ENCODE peak calls at places on chromosomes 16 and 17, in six cellular contexts. Y is Karpas-422; S is esophagus muscularis mucosa; J is pancreas; E is psoas muscle; H is effector memory CD4-positive, alpha-beta T cell. I is an unnamed sample. For H3K4me1, the result is how much of the 10 kb centered on the place peaks cover.

GRCh38 chr17:19304209-19304608 is 58.3 kb downstream of the B9D1 start:
- DNase-seq in Y (peak), E (peak), J (peak), H (no peak), S (no peak), I (peak)

GRCh38 chr17:40191237-40192208 is 14.3 kb downstream of the RAPGEFL1 start:
- DNase-seq in Y (peak), H (peak), S (peak), J (peak), E (peak), I (peak)

GRCh38 chr17:75814900-75815373 is 29.3 kb downstream of the UNC13D start:
- DNase-seq in E (no peak), S (no peak), J (peak), Y (no peak), H (no peak), I (no peak)

GRCh38 chr16:77117687-77118086 is 73.3 kb upstream of the MON1B start:
- DNase-seq in E (no peak), S (no peak), H (no peak), Y (no peak), J (no peak), I (no peak)

GRCh38 chr17:325270-325976 is 27.2 kb downstream of the RPH3AL start:
- DNase-seq in Y (peak), S (no peak), H (no peak), J (no peak), E (no peak), I (no peak)

GRCh38 chr16:29815032-29815721 is 775 bp upstream of the PAGR1 start:
- DNase-seq in E (peak), S (no peak), H (no peak), Y (peak), J (peak), I (no peak)

GRCh38 chr17:43905985-43906852 is 1.1 kb downstream of the MPP2 start:
- DNase-seq in S (peak), J (peak), E (peak), H (no peak), Y (no peak), I (peak)

GRCh38 chr16:86033971-86034370 is 135.0 kb downstream of the IRF8 start:
- DNase-seq in E (no peak), Y (no peak), J (no peak), H (no peak), S (no peak), I (no peak)

GRCh38 chr16:73126453-73126853 is 78.5 kb upstream of the ZFHX3 start:
- DNase-seq in E (peak), J (peak), S (no peak), Y (no peak), H (no peak), I (peak)

GRCh38 chr17:77435272-77436057 is 294.7 kb downstream of the SEC14L1 start:
- DNase-seq in E (peak), H (no peak), Y (no peak), S (no peak), J (no peak), I (no peak)

GRCh38 chr16:65099607-65100006 is 22.3 kb downstream of the CDH11 start:
- DNase-seq in H (no peak), E (no peak), S (peak), Y (no peak), J (no peak), I (no peak)

GRCh38 chr16:88619859-88620655 is 18.3 kb upstream of the IL17C start:
- DNase-seq in E (no peak), S (no peak), H (peak), Y (no peak), J (no peak), I (no peak)

GRCh38 chr17:18070861-18071340 is 16.8 kb upstream of the DRG2 start:
- DNase-seq in H (no peak), J (no peak), E (no peak), S (no peak), Y (no peak), I (no peak)

GRCh38 chr17:76546556-76547182 is 6.8 kb downstream of the PRCD start:
- DNase-seq in E (no peak), Y (no peak), J (no peak), S (no peak), H (no peak), I (no peak)

GRCh38 chr17:82120148-82120547 is 22.1 kb upstream of the FASN start:
- DNase-seq in H (no peak), E (no peak), Y (no peak), J (no peak), S (no peak), I (no peak)

GRCh38 chr16:1261131-1261917 is 5.5 kb downstream of the TPSD1 start:
- DNase-seq in S (no peak), Y (peak), E (no peak), H (no peak), J (no peak), I (no peak)

GRCh38 chr16:66976746-66977145 is 11.6 kb upstream of the CES4A start:
- DNase-seq in J (no peak), H (no peak), Y (no peak), E (no peak), S (no peak), I (no peak)

GRCh38 chr16:49183911-49184310 is 97.7 kb downstream of the CBLN1 start:
- DNase-seq in H (no peak), E (no peak), S (no peak), J (no peak), Y (peak), I (no peak)

GRCh38 chr17:83190601-83191387 is 111.4 kb downstream of the METRNL start:
- DNase-seq in Y (no peak), J (peak), H (no peak), E (peak), S (no peak), I (peak)

GRCh38 chr17:33982872-33983271 is 272.2 kb upstream of the CCL2 start:
- DNase-seq in E (no peak), Y (no peak), J (no peak), S (no peak), H (no peak), I (no peak)

GRCh38 chr17:40510328-40510648 is 8.9 kb upstream of the TNS4 start:
- DNase-seq in H (no peak), Y (no peak), E (peak), S (no peak), J (no peak), I (no peak)

GRCh38 chr17:34156741-34157589 is 98.1 kb upstream of the CCL2 start:
- DNase-seq in H (no peak), E (no peak), Y (no peak), J (no peak), S (no peak), I (no peak)

GRCh38 chr17:76497979-76498885 is 3.0 kb downstream of the RHBDF2 start:
- DNase-seq in Y (no peak), H (no peak), E (peak), S (no peak), J (peak), I (peak)

GRCh38 chr16:1996175-1996574 is 6.4 kb downstream of the SYNGR3 start:
- DNase-seq in H (no peak), S (no peak), Y (no peak), J (peak), E (no peak), I (no peak)

GRCh38 chr17:12316021-12316420 is 295.3 kb downstream of the MAP2K4 start:
- DNase-seq in S (no peak), H (no peak), E (no peak), Y (no peak), J (no peak), I (no peak)

GRCh38 chr16:56204836-56205235 is 13.5 kb downstream of the GNAO1 start:
- DNase-seq in Y (no peak), H (no peak), S (no peak), E (no peak), J (no peak), I (no peak)

GRCh38 chr16:63744077-63744874 is 1377.6 kb downstream of the CDH11 start:
- DNase-seq in H (no peak), Y (no peak), E (no peak), S (no peak), J (no peak), I (no peak)

GRCh38 chr17:78130439-78131101 is at the start of gene TMC8:
- DNase-seq in Y (peak), E (no peak), J (no peak), H (peak), S (no peak), I (peak)

GRCh38 chr16:51907680-51908079 is 639.3 kb downstream of the TOX3 start:
- DNase-seq in H (no peak), E (no peak), J (no peak), S (no peak), Y (no peak), I (no peak)

GRCh38 chr16:82987767-82988166 is 361.0 kb downstream of the CDH13 start:
- DNase-seq in H (no peak), S (no peak), J (no peak), Y (no peak), E (no peak), I (no peak)

GRCh38 chr16:89084411-89084810 is 9.2 kb upstream of the ACSF3 start:
- DNase-seq in E (no peak), Y (no peak), J (no peak), H (no peak), S (no peak), I (no peak)

GRCh38 chr17:77332034-77332971 is 191.5 kb downstream of the SEC14L1 start:
- DNase-seq in J (no peak), S (no peak), H (peak), E (no peak), Y (no peak), I (peak)

GRCh38 chr17:74424658-74425057 is 7.2 kb upstream of the GPRC5C start:
- DNase-seq in E (peak), Y (no peak), J (no peak), H (no peak), S (no peak), I (no peak)

GRCh38 chr16:19071811-19072777 is 4.7 kb downstream of the COQ7 start:
- DNase-seq in S (no peak), H (peak), J (no peak), Y (peak), E (peak), I (peak)

GRCh38 chr16:9816644-9817043 is 365.6 kb downstream of the GRIN2A start:
- DNase-seq in S (peak), H (no peak), E (no peak), J (no peak), Y (no peak), I (no peak)

DNA sequence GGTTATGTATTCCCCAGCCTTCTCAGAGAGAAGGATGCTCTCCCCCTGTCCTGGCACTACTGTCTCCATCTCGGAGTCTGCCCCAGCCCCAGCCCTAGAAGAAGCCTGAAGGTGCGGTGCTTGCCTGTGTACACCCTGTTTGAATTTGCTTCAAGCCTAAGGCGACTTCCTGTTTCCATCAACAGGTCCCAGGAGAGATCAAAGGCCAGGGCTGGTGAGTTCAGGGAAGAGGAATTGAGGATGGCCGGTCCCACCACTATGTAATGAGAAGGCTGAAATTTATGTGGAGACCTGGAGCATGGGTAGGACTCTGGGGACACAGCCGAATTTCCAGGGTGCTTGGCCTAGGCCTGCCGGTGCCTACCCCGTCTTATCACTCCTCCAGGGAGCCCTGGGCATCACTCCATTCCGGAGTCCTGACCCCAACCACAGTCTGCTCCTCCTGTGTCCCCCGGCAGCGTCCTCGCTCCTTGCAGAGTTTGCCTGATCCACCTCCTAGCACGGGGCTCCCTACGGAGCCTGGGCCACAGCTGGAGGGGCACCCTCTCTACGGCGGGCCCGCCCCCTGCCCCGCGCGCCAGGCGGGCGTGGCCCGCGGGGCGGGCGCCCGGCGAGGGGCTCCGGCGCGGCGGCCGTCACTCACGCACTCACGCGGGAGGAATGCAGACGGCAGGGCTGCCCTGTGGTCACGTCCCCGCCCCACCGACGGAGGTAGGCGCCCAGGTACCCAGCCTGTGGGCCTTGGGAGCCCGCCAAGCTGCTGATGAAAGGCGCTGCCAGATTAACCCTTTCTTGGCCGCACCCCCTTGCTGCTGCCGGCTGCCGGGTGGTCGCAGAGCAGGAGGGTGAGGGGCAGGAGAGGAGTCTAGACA is 53.8 kb upstream of the TAC4 start:
- DNase-seq in H (no peak), S (no peak), Y (peak), J (no peak), E (no peak), I (peak)
- H3K4me1 ChIP-seq in H (under half), S (under half), Y (under half), J (under half), E (under half), I (under half)

DNA sequence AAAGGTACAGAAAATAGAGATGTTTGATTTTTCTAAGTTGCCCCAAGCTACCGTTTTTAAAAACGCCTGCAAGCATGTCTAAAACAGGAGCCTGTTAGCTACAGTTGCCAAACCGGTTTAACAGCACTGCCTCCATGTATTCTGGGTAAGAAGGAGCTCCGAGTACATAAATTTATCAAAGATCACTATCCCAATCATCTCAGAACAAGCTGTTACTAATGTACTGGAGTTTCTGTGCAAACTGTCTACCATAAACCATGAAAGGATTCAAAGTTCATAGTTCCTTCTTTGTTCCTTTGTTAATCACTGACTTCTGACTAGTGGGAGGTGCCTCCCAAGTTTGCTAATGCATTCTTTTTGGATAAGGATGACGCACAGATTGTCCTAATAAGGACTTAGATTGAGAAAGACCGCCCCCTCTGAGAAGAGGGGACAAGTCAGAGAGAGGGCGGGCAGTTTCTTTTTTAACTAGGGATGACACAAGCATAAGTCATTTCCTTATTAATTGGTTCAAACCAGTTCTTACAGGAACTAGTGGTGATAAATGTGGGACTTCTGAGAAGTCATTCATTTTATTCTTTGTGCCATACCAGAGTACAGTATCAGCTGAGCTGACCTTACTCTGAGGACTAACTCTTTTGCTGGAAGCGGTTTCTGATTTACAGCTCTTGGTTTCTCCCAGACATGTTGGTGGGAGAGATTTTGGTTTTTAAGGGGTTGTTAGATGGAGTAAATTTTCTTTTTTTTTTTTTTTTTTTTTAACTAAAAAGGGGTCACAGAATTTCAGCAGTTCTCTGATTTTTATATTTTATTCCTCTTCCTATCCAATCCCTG is 55.2 kb downstream of the TUBD1 start:
- DNase-seq in E (no peak), J (peak), Y (peak), H (peak), S (no peak), I (peak)
- H3K4me1 ChIP-seq in E (under half), J (under half), Y (half or more), H (under half), S (under half), I (under half)

DNA sequence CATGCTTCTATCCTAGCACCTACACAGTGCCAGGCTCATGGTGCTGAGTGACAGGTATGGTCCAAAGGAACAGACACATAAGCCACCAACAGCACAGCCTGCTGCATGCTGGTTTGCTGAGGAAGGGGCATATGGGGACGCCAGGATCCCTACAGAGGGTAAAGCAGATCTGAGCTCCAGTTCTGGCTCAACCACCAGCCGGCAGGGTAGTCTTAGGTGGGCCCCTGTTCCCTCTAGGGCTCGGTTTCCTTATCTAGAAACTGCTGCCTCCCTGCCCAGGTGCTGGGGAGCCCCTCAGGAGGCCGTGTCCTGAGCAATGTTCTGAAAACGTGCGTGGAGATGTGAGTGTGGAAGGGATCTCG is 24.2 kb upstream of the MRPS23 start:
- DNase-seq in E (no peak), Y (no peak), H (no peak), J (no peak), S (no peak), I (no peak)
- H3K4me1 ChIP-seq in E (half or more), Y (under half), H (under half), J (under half), S (half or more), I (under half)

DNA sequence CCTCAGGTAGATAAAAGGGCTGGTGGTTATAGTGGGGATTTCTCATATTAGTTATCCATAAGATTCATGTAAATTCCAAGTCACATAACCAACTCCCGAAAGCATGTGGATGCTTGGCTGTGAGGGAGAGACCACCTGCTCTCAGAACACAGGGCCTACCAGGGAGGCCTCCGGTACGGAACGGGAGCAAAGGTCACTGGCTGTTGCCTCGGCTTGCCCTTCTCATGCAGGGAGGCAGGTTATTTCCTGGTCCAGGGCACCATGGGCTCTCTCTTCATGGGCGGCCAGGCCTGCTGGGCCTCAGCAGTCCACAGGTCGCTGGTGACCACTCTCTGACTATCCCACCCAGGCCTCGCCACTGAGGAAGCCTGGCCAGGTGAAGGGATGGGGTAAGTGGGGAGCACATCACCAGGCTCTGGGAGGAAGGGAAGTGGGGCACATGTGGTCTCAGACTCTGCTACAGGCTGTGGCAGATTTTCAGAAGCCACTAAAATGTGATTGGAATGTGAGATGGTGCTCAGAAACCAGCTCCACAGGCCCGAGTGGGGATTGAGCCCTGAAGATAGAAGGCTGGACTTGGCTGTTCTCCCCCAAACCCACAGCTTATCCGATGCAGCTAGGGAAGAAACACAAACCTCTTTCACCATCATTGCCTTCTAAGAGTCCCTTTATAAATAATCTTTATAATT is 45.4 kb downstream of the HNF1B start:
- DNase-seq in S (no peak), E (no peak), H (no peak), Y (no peak), J (no peak), I (no peak)
- H3K4me1 ChIP-seq in S (under half), E (under half), H (under half), Y (under half), J (under half), I (under half)

DNA sequence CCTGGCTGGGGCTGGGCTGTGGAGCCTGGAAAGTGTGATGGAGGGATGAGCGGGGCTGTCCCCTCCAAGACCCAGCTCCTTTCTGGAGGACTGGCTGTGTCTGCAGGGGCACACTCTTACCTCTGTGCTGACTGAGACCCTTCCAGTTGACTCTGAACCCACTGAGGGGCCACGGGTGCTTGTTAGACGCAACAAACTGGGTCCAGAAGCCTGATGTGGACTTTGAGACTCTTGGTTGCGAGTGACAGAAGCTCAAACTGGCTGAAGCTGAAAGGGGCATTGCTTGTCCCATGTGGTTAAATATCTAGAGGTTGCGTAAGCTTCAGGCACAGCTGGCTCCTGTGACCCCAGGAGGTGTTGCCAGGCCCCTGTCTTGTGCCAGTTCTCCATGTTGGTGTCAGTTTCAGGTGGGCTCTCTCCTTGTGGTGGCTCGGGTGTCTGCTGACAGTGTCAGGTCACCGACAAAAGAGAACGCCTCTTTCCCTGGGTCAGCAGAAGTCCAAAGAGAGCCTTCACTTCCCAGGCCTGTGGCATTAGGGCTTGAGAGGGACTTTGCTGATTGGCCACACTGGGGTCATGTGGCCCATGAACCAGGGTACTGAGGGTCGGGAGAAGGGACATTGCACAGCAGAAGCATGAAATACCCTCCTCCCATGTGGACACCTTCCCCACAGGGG is 16.7 kb downstream of the ADCY7 start:
- DNase-seq in H (no peak), Y (peak), S (no peak), J (no peak), E (no peak), I (no peak)
- H3K4me1 ChIP-seq in H (half or more), Y (half or more), S (under half), J (under half), E (under half), I (under half)

GRCh38 chr16:24996301-24996700 is 18.9 kb downstream of the ARHGAP17 start:
- DNase-seq in H (no peak), S (no peak), E (no peak), Y (no peak), J (no peak), I (no peak)
- H3K4me1 ChIP-seq in H (under half), S (half or more), E (half or more), Y (under half), J (under half), I (under half)

GRCh38 chr17:69173118-69173517 is 31.4 kb upstream of the ABCA6 start:
- DNase-seq in J (no peak), H (no peak), E (no peak), S (no peak), Y (no peak), I (no peak)
- H3K4me1 ChIP-seq in J (under half), H (under half), E (under half), S (under half), Y (under half), I (under half)

GRCh38 chr17:66435182-66435581 is 132.8 kb downstream of the PRKCA start:
- DNase-seq in E (no peak), Y (no peak), S (no peak), H (no peak), J (no peak), I (no peak)
- H3K4me1 ChIP-seq in E (under half), Y (under half), S (half or more), H (under half), J (under half), I (under half)

GRCh38 chr16:81487301-81487720 is 42.7 kb downstream of the CMIP start:
- DNase-seq in Y (no peak), H (no peak), S (no peak), J (no peak), E (peak), I (no peak)
- H3K4me1 ChIP-seq in Y (under half), H (under half), S (half or more), J (under half), E (under half), I (half or more)